ENCODE peak calls at places on chromosomes 3 and 15, in five cellular contexts. M, O, U, N and X are unnamed samples. For H3K4me1 and H3K9me3, the result is how much of the 10 kb centered on the place peaks cover.

GRCh38 chr3:12566976-12567375 is 10.1 kb downstream of the MKRN2 start:
- DNase-seq in M (no peak), O (no peak), U (no peak), N (no peak), X (no peak)

GRCh38 chr3:109070232-109070631 is 47.7 kb downstream of the MORC1 start:
- DNase-seq in M (no peak), O (no peak), U (no peak), N (no peak), X (no peak)

GRCh38 chr15:101201411-101202174 is 50.3 kb downstream of the CHSY1 start:
- DNase-seq in U (peak), O (peak), N (no peak), M (peak), X (peak)

GRCh38 chr3:168416446-168416845 is 320.7 kb upstream of the GOLIM4 start:
- DNase-seq in N (no peak), U (no peak), M (no peak), O (no peak), X (no peak)

GRCh38 chr3:13357074-13357473 is 63.0 kb downstream of the NUP210 start:
- DNase-seq in U (no peak), N (no peak), M (no peak), O (no peak), X (no peak)

GRCh38 chr15:31901501-31901900 is 128.8 kb upstream of the CHRNA7 start:
- DNase-seq in N (no peak), M (no peak), U (no peak), O (no peak), X (no peak)

GRCh38 chr3:116087431-116087830 is 357.9 kb downstream of the LSAMP start:
- DNase-seq in N (no peak), U (no peak), O (no peak), M (no peak), X (no peak)

GRCh38 chr3:12424635-12425319 is 59.5 kb upstream of the TSEN2 start:
- DNase-seq in U (no peak), M (no peak), O (no peak), N (no peak), X (no peak)

GRCh38 chr3:183802989-183803388 is 22.4 kb downstream of the MAP6D1 start:
- DNase-seq in M (no peak), U (peak), O (no peak), N (no peak), X (no peak)

DNA sequence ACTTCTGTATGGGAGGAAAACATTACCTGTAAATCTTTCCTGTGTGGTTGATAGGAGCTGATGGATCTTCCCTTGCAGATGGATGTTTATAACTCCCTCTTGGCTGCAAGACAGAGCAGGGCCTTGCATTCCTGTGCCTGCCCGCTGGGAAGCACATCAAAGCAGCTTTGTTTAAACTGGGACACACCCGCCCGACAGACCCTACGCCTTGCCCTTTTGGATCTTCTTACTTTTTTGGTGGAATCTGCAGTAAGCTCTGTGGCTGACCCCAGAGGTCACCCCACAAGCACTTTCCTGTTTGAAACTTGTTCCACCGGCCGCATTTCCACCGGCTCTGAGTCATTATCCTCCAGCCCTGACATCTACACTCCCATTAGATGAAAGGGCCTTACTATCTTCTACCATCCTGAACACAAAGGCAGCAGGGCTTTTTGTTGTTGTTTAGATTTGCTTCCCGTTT is 244.1 kb upstream of the STT3B start:
- DNase-seq in N (no peak), U (no peak), O (no peak), M (peak), X (no peak)
- TF ChIP-seq POLR2AphosphoS5 in N (no peak), U (no peak), O (no peak), M (no peak), X (no peak)

GRCh38 chr15:89090791-89091666 is 2.8 kb downstream of the ABHD2 start:
- DNase-seq in N (no peak), M (peak), U (no peak), O (no peak), X (no peak)
- H3K4me1 ChIP-seq in N (under half), M (under half), U (half or more), O (under half), X (under half)

GRCh38 chr3:10145685-10146084 is 4.1 kb downstream of the VHL start:
- DNase-seq in M (no peak), O (no peak), U (no peak), N (no peak), X (no peak)
- H3K9me3 ChIP-seq in M (under half), O (under half), U (under half), N (under half), X (under half)

GRCh38 chr15:64749167-64749566 is 26.2 kb downstream of the RBPMS2 start:
- DNase-seq in O (no peak), U (no peak), N (no peak), M (no peak), X (no peak)

GRCh38 chr15:64748251-64748650 is 27.1 kb downstream of the RBPMS2 start:
- DNase-seq in U (no peak), N (no peak), O (no peak), M (no peak), X (no peak)

GRCh38 chr15:64746356-64746755 is 29.0 kb downstream of the RBPMS2 start:
- DNase-seq in U (no peak), M (no peak), O (no peak), N (no peak), X (no peak)

GRCh38 chr15:64746921-64747320 is 28.5 kb downstream of the RBPMS2 start:
- DNase-seq in M (no peak), U (no peak), O (no peak), N (no peak), X (no peak)

GRCh38 chr15:64747578-64747977 is 27.8 kb downstream of the RBPMS2 start:
- DNase-seq in O (no peak), M (no peak), N (no peak), U (no peak), X (no peak)
- TF ChIP-seq POLR2AphosphoS5 in O (no peak), M (no peak), N (no peak), U (no peak), X (no peak)